ENCODE peak calls at places on chromosomes 3 and 15, in eight cellular contexts. L is A549, N is fibroblast of lung, D is cardiac muscle cell, M is body of pancreas, V is left lung, K is pancreas, T is suprapubic skin. C is an unnamed sample.

GRCh38 chr3:48088056-48088748 is 72.0 kb upstream of the MAP4 start:
- DNase-seq in N (peak; percentile 40), D (no peak), T (peak; percentile 80), M (no peak), K (no peak), V (no peak), L (peak; percentile 29), C (no peak)

GRCh38 chr3:65334045-65334665 is 646.4 kb upstream of the ADAMTS9 start:
- DNase-seq in V (no peak), D (peak; percentile 51), K (no peak), N (no peak), L (no peak), M (no peak), T (no peak), C (no peak)

GRCh38 chr15:29100486-29101000 is 169.1 kb downstream of the NSMCE3 start:
- DNase-seq in M (no peak), D (no peak), L (no peak), N (no peak), K (no peak), V (no peak), T (no peak), C (no peak)

GRCh38 chr15:43440721-43441281 is 52.2 kb downstream of the TP53BP1 start:
- DNase-seq in N (peak; percentile 98), L (peak; percentile 89), M (peak; percentile 16), V (no peak), T (no peak), K (no peak), D (peak; percentile 97), C (peak; percentile 5)

GRCh38 chr3:133058243-133058642 is 20.1 kb downstream of the TMEM108 start:
- DNase-seq in L (no peak), M (no peak), N (no peak), D (no peak), T (no peak), V (no peak), K (no peak), C (no peak)

GRCh38 chr3:90062631-90063200 is 955.3 kb downstream of the EPHA3 start:
- DNase-seq in N (no peak), L (no peak), V (no peak), T (no peak), K (no peak), M (no peak), D (no peak), C (no peak)

GRCh38 chr15:98904466-98905048 is 103.0 kb downstream of the PGPEP1L start:
- DNase-seq in T (no peak), M (no peak), L (peak; percentile 85), N (peak; percentile 65), D (peak; percentile 59), V (no peak), K (no peak), C (no peak)

GRCh38 chr3:46239301-46239938 is 2.8 kb upstream of the CCR3 start:
- DNase-seq in M (no peak), T (no peak), L (no peak), K (no peak), D (no peak), V (no peak), N (no peak), C (no peak)

GRCh38 chr15:64466408-64467116 is 6.2 kb downstream of the ZNF609 start:
- DNase-seq in K (no peak), L (no peak), M (no peak), D (no peak), T (no peak), N (no peak), V (no peak), C (no peak)

GRCh38 chr15:33451385-33451784 is 140.6 kb downstream of the RYR3 start:
- DNase-seq in V (no peak), K (no peak), T (no peak), D (no peak), N (no peak), L (no peak), M (no peak), C (no peak)

GRCh38 chr15:79002631-79003030 is 57.8 kb upstream of the CTSH start:
- DNase-seq in D (peak; percentile 8), K (no peak), T (no peak), N (no peak), L (no peak), V (no peak), M (no peak), C (no peak)

GRCh38 chr15:63600001-63600645 is 2.9 kb downstream of the FBXL22 start:
- DNase-seq in K (no peak), M (no peak), N (no peak), V (no peak), T (no peak), D (peak; percentile 37), L (peak; percentile 56), C (no peak)

GRCh38 chr3:129992781-129993180 is 18.3 kb downstream of the TRH start:
- DNase-seq in L (peak; percentile 13), D (peak; percentile 16), T (no peak), M (no peak), N (no peak), K (no peak), V (no peak), C (no peak)

GRCh38 chr3:119181765-119182164 is 8.4 kb downstream of the UPK1B start:
- DNase-seq in V (no peak), D (no peak), N (peak; percentile 56), L (peak; percentile 97), M (no peak), T (no peak), K (no peak), C (no peak)

GRCh38 chr15:86115138-86115801 is 35.6 kb downstream of the AGBL1 start:
- DNase-seq in L (no peak), T (no peak), N (peak; percentile 9), D (no peak), K (no peak), V (no peak), M (no peak), C (no peak)

GRCh38 chr3:184696643-184697042 is 15.2 kb downstream of the MAGEF1 start:
- DNase-seq in D (peak; percentile 48), M (no peak), V (peak; percentile 66), N (no peak), K (no peak), T (no peak), L (no peak), C (no peak)

GRCh38 chr3:58249358-58250092 is 11.9 kb downstream of the ABHD6 start:
- DNase-seq in N (no peak), K (no peak), T (no peak), V (no peak), M (no peak), L (no peak), D (peak; percentile 25), C (no peak)

GRCh38 chr3:93906245-93906644 is 67.5 kb downstream of the PROS1 start:
- DNase-seq in T (no peak), D (peak; percentile 42), M (no peak), L (no peak), N (no peak), V (no peak), K (no peak), C (no peak)

GRCh38 chr3:93910085-93910484 is 63.6 kb downstream of the PROS1 start:
- DNase-seq in T (no peak), D (peak; percentile 16), M (no peak), L (no peak), K (no peak), V (no peak), N (peak; percentile 4), C (no peak)

GRCh38 chr3:93904568-93904967 is 69.1 kb downstream of the PROS1 start:
- DNase-seq in N (no peak), L (no peak), V (no peak), M (no peak), T (no peak), K (no peak), D (no peak), C (no peak)

DNA sequence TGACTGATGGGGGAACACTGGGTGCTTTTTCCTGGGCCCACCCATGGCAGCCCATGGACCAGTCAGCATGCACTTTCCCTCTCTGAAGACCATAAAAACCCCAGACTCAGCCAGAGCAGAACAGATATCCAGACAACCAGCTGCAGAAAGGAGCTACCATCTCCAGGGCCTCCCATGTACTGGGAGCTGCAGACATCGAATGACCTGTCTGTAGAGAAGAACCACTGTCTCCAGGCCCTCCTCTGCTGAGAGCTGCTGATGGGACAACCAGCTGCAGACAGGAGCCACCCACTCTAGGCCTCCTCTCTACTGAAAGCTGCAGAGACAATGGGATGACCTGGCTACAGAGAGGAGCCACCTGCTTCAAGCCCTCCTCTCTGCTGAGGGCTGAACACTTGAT is 66.6 kb downstream of the PROS1 start:
- DNase-seq in D (no peak), V (no peak), M (no peak), N (no peak), L (no peak), T (no peak), K (no peak), C (no peak)
- H3K27ac ChIP-seq in D (no peak overlapping the region), V (no peak overlapping the region), M (no peak overlapping the region), N (no peak overlapping the region), L (no peak overlapping the region), T (no peak overlapping the region), K (no peak overlapping the region), C (no peak overlapping the region)

DNA sequence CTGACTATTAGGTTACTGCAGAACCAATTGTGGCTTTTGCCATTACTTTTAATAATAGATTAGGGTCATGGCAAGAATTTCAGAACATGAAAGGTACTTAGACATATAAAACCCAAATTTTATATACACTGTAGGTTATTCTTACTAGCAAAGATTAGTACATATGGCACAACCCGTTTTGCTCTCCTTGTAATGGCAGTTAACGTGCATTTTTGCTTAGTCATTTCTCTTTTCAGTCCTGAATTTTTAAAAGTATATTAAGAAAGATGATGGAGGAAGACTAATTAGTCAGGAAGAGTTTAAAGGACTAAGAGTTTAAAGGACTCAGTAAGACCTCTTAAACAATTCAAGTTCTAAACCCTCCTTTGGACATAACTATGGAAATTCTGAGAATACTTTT is 114.0 kb downstream of the PEAK1 start:
- DNase-seq in L (no peak), D (no peak), T (no peak), M (no peak), K (no peak), N (no peak), V (no peak), C (no peak)
- H3K4me1 ChIP-seq in L (peaks cover 5% of the 10 kb centered on the region), D (peaks cover 2% of the 10 kb centered on the region), T (no peaks in the 10 kb centered on the region), M (no peaks in the 10 kb centered on the region), K (no peaks in the 10 kb centered on the region), N (no peaks in the 10 kb centered on the region), V (no peaks in the 10 kb centered on the region), C (peaks cover 9% of the 10 kb centered on the region)

DNA sequence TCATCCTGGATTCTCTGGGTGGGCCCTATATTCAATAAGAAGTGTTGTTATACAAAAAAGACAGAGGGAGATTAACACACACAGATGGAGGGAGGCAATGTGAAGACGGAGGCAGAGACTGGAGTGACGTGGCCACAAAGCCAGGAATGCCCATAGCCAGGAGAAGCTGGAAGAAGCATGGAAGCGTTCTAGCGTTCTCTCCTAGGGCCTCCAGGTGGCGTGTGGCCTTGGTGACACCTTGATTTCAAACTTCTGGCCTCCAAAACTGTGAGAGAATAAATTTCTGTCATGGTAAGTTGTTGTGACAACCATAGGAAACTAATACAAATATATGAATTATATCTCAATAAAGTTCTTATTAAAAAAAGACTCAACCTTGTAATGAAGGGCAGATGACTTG is 21.3 kb downstream of the THBS1 start:
- DNase-seq in L (no peak), T (no peak), M (no peak), N (no peak), D (no peak), K (no peak), V (no peak), C (no peak)
- TF ChIP-seq CTCF in L (no peak), T (no peak), M (no peak), N (no peak), D (no peak), K (no peak), V (no peak), C (no peak)

DNA sequence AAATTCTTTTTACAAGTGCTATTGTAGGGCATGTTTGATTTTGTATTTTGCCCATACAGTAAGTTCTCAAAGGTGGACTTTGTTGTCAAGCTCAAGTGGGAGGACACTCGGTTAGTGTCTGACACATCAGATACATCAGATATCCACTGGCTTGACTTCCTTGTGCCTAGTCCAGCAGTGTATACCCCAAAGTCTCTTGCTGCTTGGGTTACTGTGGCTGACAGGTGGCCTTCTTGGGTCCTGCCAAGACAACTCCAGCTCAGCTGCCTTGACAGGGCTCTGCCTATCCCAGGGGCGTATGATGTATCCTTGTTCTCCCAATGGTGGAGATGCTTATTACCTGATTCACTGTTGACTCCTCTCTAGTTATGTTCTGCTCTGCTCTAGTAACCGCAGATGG is 214.9 kb downstream of the CBLB start:
- DNase-seq in T (no peak), N (no peak), M (no peak), K (no peak), D (no peak), V (no peak), L (no peak), C (no peak)
- H3K27ac ChIP-seq in T (no peak overlapping the region), N (no peak overlapping the region), M (no peak overlapping the region), K (no peak overlapping the region), D (no peak overlapping the region), V (no peak overlapping the region), L (no peak overlapping the region), C (no peak overlapping the region)

C was measured in thoracic aorta.